ENCODE peak calls at places on chromosomes 11 and 22, in five cellular contexts. Y, B, A, G and I are unnamed samples.

GRCh38 chr22:50314455-50315288 is 7.2 kb upstream of the PLXNB2 start:
- DNase-seq in Y (no peak), B (no peak), A (no peak), G (no peak), I (peak)

GRCh38 chr11:10855295-10855694 is 2.6 kb downstream of the ZBED5 start:
- DNase-seq in Y (no peak), B (no peak), A (no peak), G (no peak), I (no peak)

GRCh38 chr11:69513663-69514062 is 32.2 kb downstream of the LINC01488 start:
- DNase-seq in Y (no peak), B (no peak), A (no peak), G (no peak), I (no peak)

GRCh38 chr11:6297831-6298230 is 22.5 kb downstream of the CAVIN3 start:
- DNase-seq in Y (no peak), B (no peak), A (no peak), G (no peak), I (no peak)

GRCh38 chr11:13277719-13278619 is at the start of gene BMAL1:
- DNase-seq in Y (no peak), B (no peak), A (no peak), G (peak), I (peak)

GRCh38 chr11:128720522-128720985 is 26.7 kb downstream of the FLI1 start:
- DNase-seq in Y (peak), B (no peak), A (no peak), G (no peak), I (peak)

GRCh38 chr11:96019810-96020747 is 96.2 kb upstream of the MTMR2 start:
- DNase-seq in Y (no peak), B (no peak), A (no peak), G (no peak), I (no peak)

GRCh38 chr22:28985581-28986290 is 75.9 kb downstream of the C22orf31 start:
- DNase-seq in Y (no peak), B (no peak), A (no peak), G (no peak), I (no peak)

GRCh38 chr22:45504703-45505341 is 2.1 kb downstream of the FBLN1 start:
- DNase-seq in Y (peak), B (peak), A (no peak), G (peak), I (no peak)

GRCh38 chr22:37525073-37525745 is 6.0 kb upstream of the CARD10 start:
- DNase-seq in Y (no peak), B (peak), A (no peak), G (peak), I (no peak)

GRCh38 chr11:22666700-22667439 is 459 bp downstream of the GAS2 start:
- DNase-seq in Y (peak), B (no peak), A (peak), G (peak), I (peak)

GRCh38 chr11:57787205-57787604 is 25.6 kb downstream of the CTNND1 start:
- DNase-seq in Y (no peak), B (no peak), A (no peak), G (no peak), I (no peak)

GRCh38 chr11:117808768-117809167 is 11.8 kb upstream of the DSCAML1 start:
- DNase-seq in Y (no peak), B (no peak), A (no peak), G (no peak), I (no peak)

GRCh38 chr22:50232481-50233151 is 12.2 kb downstream of the TUBGCP6 start:
- DNase-seq in Y (no peak), B (no peak), A (no peak), G (no peak), I (no peak)

GRCh38 chr11:96197221-96197620 is 145.8 kb downstream of the MAML2 start:
- DNase-seq in Y (no peak), B (no peak), A (no peak), G (peak), I (no peak)

GRCh38 chr22:45704648-45705047 is 33.0 kb downstream of the ATXN10 start:
- DNase-seq in Y (no peak), B (no peak), A (no peak), G (no peak), I (no peak)

GRCh38 chr11:132312616-132313210 is 942.3 kb downstream of the NTM start:
- DNase-seq in Y (peak), B (peak), A (peak), G (peak), I (peak)

GRCh38 chr11:15775051-15775541 is 581.2 kb downstream of the SOX6 start:
- DNase-seq in Y (no peak), B (peak), A (no peak), G (peak), I (no peak)

GRCh38 chr11:67022341-67022933 is 497 bp upstream of the SYT12 start:
- DNase-seq in Y (no peak), B (peak), A (no peak), G (no peak), I (no peak)

GRCh38 chr11:111391328-111392124 is 12.5 kb upstream of the POU2AF1 start:
- DNase-seq in Y (no peak), B (no peak), A (no peak), G (no peak), I (no peak)

GRCh38 chr11:120794748-120795147 is 229.2 kb upstream of the TBCEL start:
- DNase-seq in Y (no peak), B (no peak), A (no peak), G (no peak), I (no peak)

GRCh38 chr11:3902441-3902840 is 47.0 kb downstream of the STIM1 start:
- DNase-seq in Y (no peak), B (no peak), A (no peak), G (no peak), I (no peak)

GRCh38 chr11:3903207-3903896 is 47.9 kb downstream of the STIM1 start:
- DNase-seq in Y (no peak), B (no peak), A (no peak), G (no peak), I (no peak)

GRCh38 chr11:3906166-3906565 is 50.7 kb downstream of the STIM1 start:
- DNase-seq in Y (no peak), B (no peak), A (no peak), G (no peak), I (no peak)

GRCh38 chr11:3905080-3905953 is 49.9 kb downstream of the STIM1 start:
- DNase-seq in Y (no peak), B (peak), A (no peak), G (peak), I (no peak)

DNA sequence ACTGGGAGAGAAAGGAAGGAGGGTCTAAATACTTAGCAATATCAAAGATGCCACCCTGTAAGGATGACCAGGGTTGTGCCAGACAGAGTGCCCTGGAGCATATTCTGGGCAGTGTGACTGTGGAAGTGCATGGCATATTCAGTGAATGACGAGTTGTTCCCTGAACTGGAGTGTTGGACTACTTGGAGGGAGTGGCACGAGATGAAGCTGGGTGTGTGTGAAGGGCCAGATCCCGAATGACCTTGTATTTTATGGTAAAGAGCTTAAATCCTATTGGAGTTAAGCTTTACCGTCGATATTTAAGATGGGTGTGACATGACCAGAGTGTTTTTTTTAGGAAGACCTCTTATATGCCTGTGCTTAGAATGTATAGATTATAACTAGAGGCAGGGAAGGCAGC is 48.8 kb downstream of the STIM1 start:
- DNase-seq in Y (no peak), B (no peak), A (no peak), G (no peak), I (no peak)
- H2AK5ac ChIP-seq in Y (no peak), B (peak), A (peak), G (no peak), I (no peak)

DNA sequence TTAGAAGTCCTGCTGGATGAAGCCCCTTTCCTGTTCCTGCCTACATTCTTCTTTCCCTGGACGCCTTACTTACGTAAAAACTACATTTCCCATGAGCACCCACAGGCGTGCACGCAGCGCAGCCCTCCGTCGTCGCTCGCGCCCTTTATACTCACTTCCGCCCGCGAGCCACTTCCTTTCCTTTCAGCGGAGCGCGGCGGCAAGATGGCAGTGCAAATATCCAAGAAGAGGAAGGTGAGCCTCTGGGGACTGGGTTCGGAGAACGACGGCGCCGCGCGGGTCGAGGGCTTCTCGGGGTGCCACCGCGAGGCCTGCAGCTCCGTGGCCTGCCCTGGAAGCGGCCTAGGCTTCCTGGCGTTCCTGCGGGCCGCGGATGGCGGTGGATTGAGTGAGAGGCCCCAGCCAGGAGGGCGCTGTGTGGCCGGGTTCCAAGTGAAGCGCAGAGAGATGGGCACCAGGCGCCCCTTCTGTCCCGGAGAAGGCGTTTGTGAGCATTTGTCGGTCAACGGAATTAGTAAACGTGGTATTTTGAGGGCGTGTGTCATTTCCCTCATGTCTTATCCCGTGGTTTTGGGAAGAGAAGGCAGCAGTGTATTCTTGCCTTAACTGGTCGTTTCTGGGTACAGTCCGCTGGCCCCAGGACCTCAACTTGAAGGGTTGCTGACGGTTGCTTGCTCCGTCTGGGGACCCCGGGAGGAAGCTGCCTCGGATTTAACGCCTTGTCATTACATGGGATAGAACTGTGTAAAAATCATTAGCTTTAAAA is at the start of gene RPS3:
- DNase-seq in Y (peak), B (peak), A (peak), G (peak), I (peak)
- H2AK5ac ChIP-seq in Y (peak), B (peak), A (peak), G (peak), I (no peak)

DNA sequence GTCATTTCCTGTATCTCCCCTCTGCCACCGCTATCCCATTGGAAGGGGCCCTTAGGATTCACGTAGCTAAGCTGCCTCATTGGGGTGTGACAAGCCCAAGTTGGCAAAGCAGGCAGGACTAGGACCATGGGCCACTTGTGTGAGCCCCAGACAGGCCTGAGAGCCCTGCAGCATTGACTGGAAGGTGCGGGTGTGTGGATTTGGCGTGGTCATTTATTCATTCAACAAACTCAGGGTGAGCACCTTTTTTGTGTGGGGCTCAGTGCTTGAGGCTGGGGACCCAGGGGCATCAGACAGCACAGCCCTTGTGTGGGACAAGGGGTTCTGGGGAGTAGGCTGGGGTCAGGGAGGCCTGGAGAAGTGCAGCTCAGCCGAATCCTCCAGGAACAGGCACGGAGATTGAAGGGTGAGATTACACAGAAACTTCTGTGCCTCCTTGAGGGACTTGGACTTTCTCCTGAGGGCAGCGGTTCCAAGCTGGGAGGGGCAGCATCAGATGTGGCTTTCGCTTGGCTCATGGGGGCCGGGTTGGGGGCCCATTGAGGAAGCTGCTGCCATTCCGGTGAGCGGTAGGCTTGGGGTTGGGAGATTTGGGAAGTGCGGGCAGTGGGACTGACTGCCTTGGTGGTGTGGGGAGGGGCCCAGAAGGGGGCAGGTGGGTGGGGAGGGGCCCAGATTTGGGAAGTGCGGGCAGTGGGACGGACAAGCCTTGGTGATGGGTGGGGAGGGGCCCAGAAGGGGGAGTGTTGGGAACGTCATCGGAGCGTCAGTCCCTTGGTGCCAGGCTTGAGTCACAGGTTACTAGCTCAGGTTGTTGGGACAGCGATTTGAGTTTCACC is 11.9 kb downstream of the MGAT3 start:
- DNase-seq in Y (no peak), B (no peak), A (no peak), G (no peak), I (no peak)
- H2AK5ac ChIP-seq in Y (peak), B (no peak), A (no peak), G (no peak), I (no peak)

DNA sequence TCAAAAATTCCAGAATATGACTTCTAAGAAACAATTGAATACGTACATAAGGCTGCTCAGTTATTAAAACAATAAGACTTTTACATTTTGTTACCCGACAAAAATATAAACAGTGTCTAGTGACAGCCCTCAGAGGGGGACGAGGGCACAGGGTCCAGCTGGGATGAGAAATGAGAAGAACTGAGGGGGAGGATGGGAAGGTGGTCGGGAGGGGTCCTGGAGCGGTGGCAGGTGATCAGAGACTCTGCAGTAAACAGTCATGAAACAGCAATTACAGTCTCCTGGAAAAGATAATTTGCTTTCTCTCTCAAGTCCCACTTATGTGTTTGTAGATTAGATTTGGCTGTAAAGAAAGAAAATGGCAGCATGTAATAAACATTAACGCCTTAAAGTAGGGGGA is 56.0 kb downstream of the PACSIN2 start:
- DNase-seq in Y (no peak), B (no peak), A (no peak), G (no peak), I (no peak)
- H2AK5ac ChIP-seq in Y (no peak), B (no peak), A (no peak), G (no peak), I (no peak)

DNA sequence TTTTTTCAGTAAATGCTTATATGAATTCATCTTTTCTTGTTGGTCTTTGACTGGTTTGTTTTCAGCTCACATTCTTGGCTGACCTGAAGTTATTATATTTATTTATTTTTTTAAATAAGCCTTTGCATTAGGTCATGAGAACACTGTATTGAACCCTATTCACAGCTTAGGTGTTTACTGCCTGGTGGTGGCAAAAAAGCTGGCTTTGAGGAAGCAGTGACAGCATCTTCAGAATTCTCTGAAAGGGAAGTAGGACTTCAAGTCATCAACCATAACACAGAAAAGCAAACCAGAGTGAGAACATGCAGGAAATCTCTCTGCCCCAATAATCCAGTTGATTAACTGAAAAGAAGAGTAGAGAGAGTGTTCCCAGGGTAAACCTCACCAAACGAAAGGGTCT is 30.3 kb upstream of the MMP13 start:
- DNase-seq in Y (no peak), B (no peak), A (no peak), G (no peak), I (no peak)
- H2AK5ac ChIP-seq in Y (no peak), B (peak), A (no peak), G (no peak), I (no peak)

DNA sequence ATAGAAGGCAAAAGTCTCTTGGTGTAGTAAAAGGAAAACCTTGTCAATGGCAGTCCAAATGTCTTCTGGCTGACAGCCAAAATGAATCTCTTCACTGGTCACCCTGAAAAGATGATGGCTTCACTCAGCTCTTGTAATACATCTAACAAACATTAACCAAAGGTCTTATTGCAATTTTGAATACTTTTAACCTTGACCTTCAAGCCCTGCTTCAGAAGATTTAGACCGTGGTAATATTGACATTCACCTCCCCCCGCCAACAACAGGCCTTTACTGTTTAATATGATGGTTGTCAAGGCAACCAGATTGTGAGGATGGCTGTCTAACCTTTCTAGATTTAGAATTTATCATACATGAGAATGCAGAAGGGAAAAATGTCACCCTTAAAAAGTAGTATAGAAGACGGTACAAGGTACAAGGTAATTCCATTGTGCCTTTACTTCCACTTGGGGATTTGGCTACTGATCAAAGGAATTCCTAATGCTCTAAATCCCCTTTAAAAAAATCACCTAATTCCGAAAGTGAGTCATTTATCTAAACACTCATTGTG is 342.3 kb downstream of the LARGE1 start:
- DNase-seq in Y (no peak), B (no peak), A (no peak), G (no peak), I (no peak)
- H2AK5ac ChIP-seq in Y (no peak), B (no peak), A (no peak), G (no peak), I (no peak)

DNA sequence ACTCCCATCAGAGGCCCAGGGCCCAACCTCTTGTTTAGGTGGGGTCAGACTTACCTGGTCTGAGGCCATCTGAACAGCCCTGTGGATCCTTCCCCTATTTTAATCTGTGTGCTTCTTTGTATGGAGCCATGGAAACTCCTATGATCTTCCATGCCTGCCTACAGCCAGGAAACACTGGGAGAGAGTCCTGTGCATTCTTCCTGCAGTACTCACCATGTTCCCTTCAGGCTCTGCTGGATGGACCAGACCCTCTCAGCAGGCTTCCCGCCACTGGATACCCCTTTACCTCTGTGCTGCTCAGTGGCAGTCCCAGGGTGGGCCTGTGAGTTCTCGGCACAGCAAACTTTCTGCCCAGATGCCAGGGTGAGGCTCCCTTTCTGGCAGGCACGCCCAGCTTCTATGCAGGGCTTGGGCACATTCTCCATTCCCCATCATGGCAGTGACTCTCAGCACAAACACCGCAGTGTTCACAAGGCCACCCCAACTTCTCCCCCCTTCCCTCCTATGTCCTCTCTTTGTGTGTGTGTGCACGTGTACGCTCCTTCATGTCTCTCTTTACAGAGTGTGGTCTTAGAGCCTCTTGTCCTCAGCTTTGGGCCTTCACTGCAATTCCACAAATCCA is 34.8 kb downstream of the NEU3 start:
- DNase-seq in Y (no peak), B (peak), A (no peak), G (no peak), I (peak)
- H2AK5ac ChIP-seq in Y (no peak), B (peak), A (no peak), G (no peak), I (no peak)

DNA sequence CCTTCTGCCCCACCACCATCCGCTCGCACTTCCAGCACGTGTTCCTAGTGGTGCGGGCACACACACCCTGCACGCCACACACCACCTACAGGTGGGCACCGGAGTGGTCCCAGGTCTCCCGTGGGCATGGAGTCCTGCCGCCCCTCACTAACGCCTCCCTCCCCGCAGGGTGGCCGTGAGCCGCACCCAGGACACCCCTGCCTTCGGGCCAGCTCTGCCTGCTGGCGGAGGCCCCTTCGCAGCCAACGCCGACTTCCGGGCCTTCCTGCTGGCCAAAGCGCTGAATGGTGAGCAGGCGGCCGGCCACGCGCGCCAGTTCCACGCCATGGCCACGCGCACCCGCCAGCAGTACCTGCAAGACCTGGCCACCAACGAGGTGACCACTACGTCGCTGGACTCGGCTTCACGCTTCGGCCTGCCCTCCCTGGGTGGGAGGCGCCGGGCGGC is 8.4 kb downstream of the SIPA1 start:
- DNase-seq in Y (no peak), B (no peak), A (no peak), G (no peak), I (no peak)
- H2AK5ac ChIP-seq in Y (peak), B (peak), A (no peak), G (no peak), I (no peak)

GRCh38 chr11:12100886-12101285 is 9.5 kb upstream of the MICAL2 start:
- DNase-seq in Y (no peak), B (no peak), A (no peak), G (no peak), I (no peak)

GRCh38 chr11:12100429-12100828 is 10.0 kb upstream of the MICAL2 start:
- DNase-seq in Y (no peak), B (no peak), A (no peak), G (no peak), I (no peak)

GRCh38 chr11:12103411-12104225 is 6.8 kb upstream of the MICAL2 start:
- DNase-seq in Y (no peak), B (no peak), A (no peak), G (no peak), I (no peak)

GRCh38 chr11:12101318-12101717 is 9.1 kb upstream of the MICAL2 start:
- DNase-seq in Y (no peak), B (no peak), A (no peak), G (no peak), I (no peak)

GRCh38 chr11:12102588-12103410 is 7.6 kb upstream of the MICAL2 start:
- DNase-seq in Y (no peak), B (no peak), A (no peak), G (peak), I (no peak)
- H2AK5ac ChIP-seq in Y (no peak), B (no peak), A (no peak), G (no peak), I (no peak)